ENCODE peak calls at places on chromosomes 1 and 21, in five cellular contexts. R is HL-60, Q is HCT116, U is K562, C is GM23338. M is an unnamed sample.
A peak's percentile ranks its signal among the peaks of the same experiment; 100 is the strongest.

GRCh38 chr1:246609632-246610031 is 43.4 kb downstream of the CNST start:
- DNase-seq in R (no peak), Q (no peak), U (no peak), C (no peak), M (no peak)

GRCh38 chr1:58932820-58933598 is 149.2 kb upstream of the JUN start:
- DNase-seq in R (peak; percentile 30), Q (peak; percentile 79), U (no peak), C (no peak), M (peak; percentile 97)

GRCh38 chr1:230594374-230594773 is 47.9 kb upstream of the COG2 start:
- DNase-seq in R (no peak), Q (no peak), U (no peak), C (no peak), M (no peak)

GRCh38 chr1:85578321-85579295 is 2.0 kb upstream of the CCN1 start:
- DNase-seq in R (no peak), Q (no peak), U (no peak), C (peak; percentile 54), M (peak; percentile 66)

GRCh38 chr1:110425196-110425595 is 17.7 kb upstream of the LAMTOR5 start:
- DNase-seq in R (no peak), Q (no peak), U (no peak), C (no peak), M (no peak)

GRCh38 chr21:46295177-46295711 is 9.1 kb downstream of the YBEY start:
- DNase-seq in R (no peak), Q (no peak), U (peak; percentile 70), C (peak; percentile 22), M (no peak)

GRCh38 chr1:3457910-3458621 is 3.6 kb downstream of the ARHGEF16 start:
- DNase-seq in R (no peak), Q (no peak), U (no peak), C (no peak), M (no peak)

GRCh38 chr1:183911285-183911684 is 106.4 kb downstream of the RGL1 start:
- DNase-seq in R (peak; percentile 13), Q (no peak), U (no peak), C (no peak), M (no peak)

GRCh38 chr1:67880056-67880601 is 46.9 kb upstream of the GNG12 start:
- DNase-seq in R (no peak), Q (no peak), U (no peak), C (no peak), M (peak; percentile 83)

GRCh38 chr1:192713921-192714320 is 78.0 kb downstream of the RGS13 start:
- DNase-seq in R (no peak), Q (no peak), U (no peak), C (no peak), M (no peak)

GRCh38 chr1:32066489-32066873 is 6.3 kb upstream of the TMEM39B start:
- DNase-seq in R (peak; percentile 85), Q (peak; percentile 48), U (no peak), C (no peak), M (peak; percentile 23)

GRCh38 chr1:220300442-220301121 is 28.3 kb upstream of the RAB3GAP2 start:
- DNase-seq in R (no peak), Q (no peak), U (peak; percentile 46), C (peak; percentile 64), M (peak; percentile 64)

GRCh38 chr1:22702671-22703070 is 8.0 kb upstream of the EPHB2 start:
- DNase-seq in R (no peak), Q (no peak), U (no peak), C (no peak), M (no peak)

GRCh38 chr1:201724760-201725105 is 104.2 kb upstream of the IPO9 start:
- DNase-seq in R (no peak), Q (no peak), U (no peak), C (no peak), M (no peak)

GRCh38 chr1:67200755-67201154 is 34.5 kb downstream of the IL23R start:
- DNase-seq in R (no peak), Q (no peak), U (no peak), C (no peak), M (no peak)

GRCh38 chr1:222798111-222798510 is 16.7 kb upstream of the DISP1 start:
- DNase-seq in R (no peak), Q (no peak), U (no peak), C (no peak), M (no peak)

GRCh38 chr1:206909167-206909882 is 12.1 kb downstream of the IL24 start:
- DNase-seq in R (no peak), Q (no peak), U (peak; percentile 77), C (peak; percentile 83), M (peak; percentile 35)

GRCh38 chr1:29122662-29122986 is 1.1 kb downstream of the TMEM200B start:
- DNase-seq in R (no peak), Q (no peak), U (no peak), C (peak; percentile 53), M (no peak)

GRCh38 chr1:181159451-181160151 is 71.1 kb downstream of the IER5 start:
- DNase-seq in R (no peak), Q (no peak), U (no peak), C (no peak), M (no peak)

GRCh38 chr1:154295408-154296235 is 23.2 kb downstream of the HAX1 start:
- DNase-seq in R (no peak), Q (peak; percentile 13), U (peak; percentile 48), C (peak; percentile 18), M (no peak)

GRCh38 chr1:162956922-162957321 is 95.9 kb upstream of the CCDC190 start:
- DNase-seq in R (no peak), Q (no peak), U (no peak), C (no peak), M (no peak)

GRCh38 chr1:206035027-206035426 is 11.3 kb upstream of the CTSE start:
- DNase-seq in R (no peak), Q (no peak), U (no peak), C (no peak), M (no peak)

GRCh38 chr1:47621483-47621882 is 183.6 kb downstream of the FOXD2 start:
- DNase-seq in R (no peak), Q (no peak), U (no peak), C (no peak), M (no peak)

GRCh38 chr1:17728123-17728522 is 27.0 kb upstream of the ACTL8 start:
- DNase-seq in R (no peak), Q (no peak), U (no peak), C (no peak), M (no peak)

GRCh38 chr1:14804626-14805025 is 206.1 kb downstream of the KAZN start:
- DNase-seq in R (no peak), Q (peak; percentile 7), U (peak; percentile 70), C (peak; percentile 69), M (peak; percentile 11)

GRCh38 chr1:153728305-153729066 is 636 bp downstream of the INTS3 start:
- DNase-seq in R (peak; percentile 52), Q (no peak), U (peak; percentile 49), C (peak; percentile 86), M (peak; percentile 54)

GRCh38 chr1:31751822-31752241 is 12.3 kb downstream of the ADGRB2 start:
- DNase-seq in R (no peak), Q (no peak), U (no peak), C (no peak), M (no peak)

GRCh38 chr1:159067699-159068621 is 8.6 kb downstream of the AIM2 start:
- DNase-seq in R (peak; percentile 45), Q (no peak), U (no peak), C (no peak), M (no peak)

GRCh38 chr1:175400811-175401210 is 208.2 kb upstream of the KIAA0040 start:
- DNase-seq in R (no peak), Q (no peak), U (no peak), C (no peak), M (no peak)

GRCh38 chr1:2259668-2260392 is 31.7 kb downstream of the SKI start:
- DNase-seq in R (no peak), Q (no peak), U (no peak), C (peak; percentile 49), M (no peak)

GRCh38 chr1:172818841-172819527 is 160.1 kb downstream of the FASLG start:
- DNase-seq in R (no peak), Q (no peak), U (no peak), C (no peak), M (no peak)
- TF ChIP-seq REST in R (no peak), Q (no peak), U (no peak), C (no peak), M (no peak)

GRCh38 chr1:60634106-60634505 is 448.3 kb upstream of the NFIA start:
- DNase-seq in R (no peak), Q (no peak), U (no peak), C (no peak), M (no peak)

GRCh38 chr1:60639287-60639686 is 443.1 kb upstream of the NFIA start:
- DNase-seq in R (no peak), Q (no peak), U (no peak), C (no peak), M (no peak)

GRCh38 chr1:60637651-60638050 is 444.7 kb upstream of the NFIA start:
- DNase-seq in R (no peak), Q (no peak), U (no peak), C (no peak), M (no peak)
- TF ChIP-seq REST in R (no peak), Q (no peak), U (no peak), C (no peak), M (no peak)

GRCh38 chr1:211485480-211485857 is 6.5 kb downstream of the RD3 start:
- DNase-seq in R (no peak), Q (no peak), U (no peak), C (no peak), M (no peak)
- TF ChIP-seq REST in R (no peak), Q (no peak), U (no peak), C (no peak), M (no peak)

GRCh38 chr1:25109527-25109926 is 122.8 kb downstream of the SYF2 start:
- DNase-seq in R (no peak), Q (no peak), U (peak; percentile 43), C (no peak), M (no peak)
- TF ChIP-seq REST in R (no peak), Q (no peak), U (no peak), C (no peak), M (no peak)

GRCh38 chr1:63322944-63323865 is 838 bp downstream of the FOXD3 start:
- DNase-seq in R (no peak), Q (no peak), U (peak; percentile 26), C (peak; percentile 78), M (peak; percentile 69)
- TF ChIP-seq REST in R (no peak), Q (no peak), U (no peak), C (no peak), M (no peak)

M was measured in A549.